ENCODE peak calls at places on chromosomes 5 and 9, in nine cellular contexts. One of them, this sample, is unnamed.

GRCh38 chr5:171850354-171850947 is 64.8 kb downstream of the SMIM23 start:
- DNase-seq in stimulated activated CD8-positive, alpha-beta memory T cell treated with anti-CD3 and anti-CD28 coated beads, Interleukin-2, amount 100 ng/mL, for 1 hour: no peak
- DNase-seq in HTR-8/SVneo: peak; percentile 39
- DNase-seq in kidney tubule cell: no peak
- DNase-seq in mammary epithelial cell: no peak
- DNase-seq in pancreas: no peak
- DNase-seq in NCI-H1417: no peak
- DNase-seq in T follicular helper cell: no peak
- DNase-seq in fibroblast of gingiva: peak; percentile 72
- DNase-seq in this sample: no peak

GRCh38 chr9:71048271-71048670 is 73.2 kb downstream of the TRPM3 start:
- DNase-seq in stimulated activated CD8-positive, alpha-beta memory T cell treated with anti-CD3 and anti-CD28 coated beads, Interleukin-2, amount 100 ng/mL, for 1 hour: no peak
- DNase-seq in mammary epithelial cell: no peak
- DNase-seq in kidney tubule cell: peak; percentile 33
- DNase-seq in T follicular helper cell: no peak
- DNase-seq in pancreas: no peak
- DNase-seq in NCI-H1417: no peak
- DNase-seq in fibroblast of gingiva: no peak
- DNase-seq in HTR-8/SVneo: no peak
- DNase-seq in this sample: no peak

GRCh38 chr9:115668506-115668905 is 485.1 kb upstream of the PAPPA start:
- DNase-seq in T follicular helper cell: no peak
- DNase-seq in stimulated activated CD8-positive, alpha-beta memory T cell treated with anti-CD3 and anti-CD28 coated beads, Interleukin-2, amount 100 ng/mL, for 1 hour: no peak
- DNase-seq in fibroblast of gingiva: peak; percentile 87
- DNase-seq in pancreas: no peak
- DNase-seq in NCI-H1417: no peak
- DNase-seq in mammary epithelial cell: peak; percentile 73
- DNase-seq in kidney tubule cell: peak; percentile 87
- DNase-seq in HTR-8/SVneo: no peak
- DNase-seq in this sample: no peak

GRCh38 chr9:81595887-81596558 is 93.3 kb downstream of the TLE1 start:
- DNase-seq in HTR-8/SVneo: no peak
- DNase-seq in kidney tubule cell: no peak
- DNase-seq in fibroblast of gingiva: no peak
- DNase-seq in pancreas: no peak
- DNase-seq in mammary epithelial cell: no peak
- DNase-seq in NCI-H1417: peak; percentile 69
- DNase-seq in stimulated activated CD8-positive, alpha-beta memory T cell treated with anti-CD3 and anti-CD28 coated beads, Interleukin-2, amount 100 ng/mL, for 1 hour: no peak
- DNase-seq in T follicular helper cell: no peak
- DNase-seq in this sample: no peak

GRCh38 chr5:83388608-83389007 is 82.9 kb upstream of the VCAN start:
- DNase-seq in stimulated activated CD8-positive, alpha-beta memory T cell treated with anti-CD3 and anti-CD28 coated beads, Interleukin-2, amount 100 ng/mL, for 1 hour: no peak
- DNase-seq in fibroblast of gingiva: no peak
- DNase-seq in kidney tubule cell: no peak
- DNase-seq in T follicular helper cell: no peak
- DNase-seq in mammary epithelial cell: no peak
- DNase-seq in pancreas: no peak
- DNase-seq in NCI-H1417: no peak
- DNase-seq in HTR-8/SVneo: no peak
- DNase-seq in this sample: no peak

GRCh38 chr9:72855890-72856523 is 96.8 kb downstream of the ALDH1A1 start:
- DNase-seq in NCI-H1417: no peak
- DNase-seq in mammary epithelial cell: no peak
- DNase-seq in kidney tubule cell: no peak
- DNase-seq in HTR-8/SVneo: no peak
- DNase-seq in pancreas: no peak
- DNase-seq in T follicular helper cell: no peak
- DNase-seq in stimulated activated CD8-positive, alpha-beta memory T cell treated with anti-CD3 and anti-CD28 coated beads, Interleukin-2, amount 100 ng/mL, for 1 hour: no peak
- DNase-seq in fibroblast of gingiva: no peak
- DNase-seq in this sample: no peak

GRCh38 chr9:81028504-81028903 is 660.8 kb downstream of the TLE1 start:
- DNase-seq in HTR-8/SVneo: peak; percentile 50
- DNase-seq in stimulated activated CD8-positive, alpha-beta memory T cell treated with anti-CD3 and anti-CD28 coated beads, Interleukin-2, amount 100 ng/mL, for 1 hour: no peak
- DNase-seq in T follicular helper cell: no peak
- DNase-seq in NCI-H1417: no peak
- DNase-seq in kidney tubule cell: peak; percentile 97
- DNase-seq in pancreas: no peak
- DNase-seq in mammary epithelial cell: peak; percentile 96
- DNase-seq in fibroblast of gingiva: peak; percentile 58
- DNase-seq in this sample: no peak

GRCh38 chr9:83208065-83208850 is 145.3 kb upstream of the RASEF start:
- DNase-seq in T follicular helper cell: no peak
- DNase-seq in mammary epithelial cell: no peak
- DNase-seq in kidney tubule cell: peak; percentile 39
- DNase-seq in HTR-8/SVneo: no peak
- DNase-seq in pancreas: no peak
- DNase-seq in NCI-H1417: no peak
- DNase-seq in stimulated activated CD8-positive, alpha-beta memory T cell treated with anti-CD3 and anti-CD28 coated beads, Interleukin-2, amount 100 ng/mL, for 1 hour: no peak
- DNase-seq in fibroblast of gingiva: no peak
- DNase-seq in this sample: no peak

GRCh38 chr5:139749242-139749641 is 46.4 kb upstream of the PSD2 start:
- DNase-seq in HTR-8/SVneo: no peak
- DNase-seq in kidney tubule cell: peak; percentile 30
- DNase-seq in pancreas: no peak
- DNase-seq in stimulated activated CD8-positive, alpha-beta memory T cell treated with anti-CD3 and anti-CD28 coated beads, Interleukin-2, amount 100 ng/mL, for 1 hour: no peak
- DNase-seq in T follicular helper cell: no peak
- DNase-seq in fibroblast of gingiva: no peak
- DNase-seq in mammary epithelial cell: no peak
- DNase-seq in NCI-H1417: no peak
- DNase-seq in this sample: no peak

GRCh38 chr5:124858612-124859011 is 112.2 kb upstream of the ZNF608 start:
- DNase-seq in T follicular helper cell: no peak
- DNase-seq in fibroblast of gingiva: peak; percentile 39
- DNase-seq in HTR-8/SVneo: no peak
- DNase-seq in pancreas: no peak
- DNase-seq in mammary epithelial cell: no peak
- DNase-seq in NCI-H1417: no peak
- DNase-seq in kidney tubule cell: no peak
- DNase-seq in stimulated activated CD8-positive, alpha-beta memory T cell treated with anti-CD3 and anti-CD28 coated beads, Interleukin-2, amount 100 ng/mL, for 1 hour: no peak
- DNase-seq in this sample: no peak

GRCh38 chr5:148952097-148952828 is 110.6 kb downstream of the SH3TC2 start:
- DNase-seq in NCI-H1417: no peak
- DNase-seq in fibroblast of gingiva: no peak
- DNase-seq in T follicular helper cell: no peak
- DNase-seq in mammary epithelial cell: no peak
- DNase-seq in stimulated activated CD8-positive, alpha-beta memory T cell treated with anti-CD3 and anti-CD28 coated beads, Interleukin-2, amount 100 ng/mL, for 1 hour: no peak
- DNase-seq in HTR-8/SVneo: no peak
- DNase-seq in pancreas: no peak
- DNase-seq in kidney tubule cell: no peak
- DNase-seq in this sample: no peak

GRCh38 chr5:1707467-1707866 is 92.2 kb downstream of the MRPL36 start:
- DNase-seq in HTR-8/SVneo: no peak
- DNase-seq in mammary epithelial cell: no peak
- DNase-seq in kidney tubule cell: no peak
- DNase-seq in fibroblast of gingiva: no peak
- DNase-seq in NCI-H1417: no peak
- DNase-seq in stimulated activated CD8-positive, alpha-beta memory T cell treated with anti-CD3 and anti-CD28 coated beads, Interleukin-2, amount 100 ng/mL, for 1 hour: no peak
- DNase-seq in pancreas: no peak
- DNase-seq in T follicular helper cell: no peak
- DNase-seq in this sample: no peak

GRCh38 chr5:140550147-140551079 is 3.0 kb downstream of the EIF4EBP3 start:
- DNase-seq in T follicular helper cell: no peak
- DNase-seq in mammary epithelial cell: no peak
- DNase-seq in fibroblast of gingiva: no peak
- DNase-seq in HTR-8/SVneo: no peak
- DNase-seq in pancreas: no peak
- DNase-seq in NCI-H1417: no peak
- DNase-seq in stimulated activated CD8-positive, alpha-beta memory T cell treated with anti-CD3 and anti-CD28 coated beads, Interleukin-2, amount 100 ng/mL, for 1 hour: no peak
- DNase-seq in kidney tubule cell: no peak
- DNase-seq in this sample: no peak

GRCh38 chr5:90398726-90399125 is 10.8 kb downstream of the CETN3 start:
- DNase-seq in T follicular helper cell: no peak
- DNase-seq in mammary epithelial cell: no peak
- DNase-seq in HTR-8/SVneo: no peak
- DNase-seq in fibroblast of gingiva: no peak
- DNase-seq in kidney tubule cell: no peak
- DNase-seq in stimulated activated CD8-positive, alpha-beta memory T cell treated with anti-CD3 and anti-CD28 coated beads, Interleukin-2, amount 100 ng/mL, for 1 hour: no peak
- DNase-seq in NCI-H1417: no peak
- DNase-seq in pancreas: no peak
- DNase-seq in this sample: no peak

GRCh38 chr5:119074419-119074818 is 3.5 kb downstream of the DMXL1 start:
- DNase-seq in mammary epithelial cell: no peak
- DNase-seq in stimulated activated CD8-positive, alpha-beta memory T cell treated with anti-CD3 and anti-CD28 coated beads, Interleukin-2, amount 100 ng/mL, for 1 hour: no peak
- DNase-seq in NCI-H1417: no peak
- DNase-seq in kidney tubule cell: no peak
- DNase-seq in pancreas: no peak
- DNase-seq in T follicular helper cell: no peak
- DNase-seq in fibroblast of gingiva: no peak
- DNase-seq in HTR-8/SVneo: no peak
- DNase-seq in this sample: no peak

GRCh38 chr5:60959156-60959555 is 14.2 kb downstream of the NDUFAF2 start:
- DNase-seq in stimulated activated CD8-positive, alpha-beta memory T cell treated with anti-CD3 and anti-CD28 coated beads, Interleukin-2, amount 100 ng/mL, for 1 hour: no peak
- DNase-seq in pancreas: no peak
- DNase-seq in HTR-8/SVneo: peak; percentile 9
- DNase-seq in T follicular helper cell: no peak
- DNase-seq in kidney tubule cell: peak; percentile 33
- DNase-seq in mammary epithelial cell: peak; percentile 14
- DNase-seq in NCI-H1417: no peak
- DNase-seq in fibroblast of gingiva: no peak
- DNase-seq in this sample: no peak

GRCh38 chr9:91047993-91048607 is 246.5 kb downstream of the SYK start:
- DNase-seq in T follicular helper cell: no peak
- DNase-seq in mammary epithelial cell: peak; percentile 74
- DNase-seq in HTR-8/SVneo: no peak
- DNase-seq in pancreas: no peak
- DNase-seq in NCI-H1417: no peak
- DNase-seq in kidney tubule cell: peak; percentile 92
- DNase-seq in fibroblast of gingiva: peak; percentile 91
- DNase-seq in stimulated activated CD8-positive, alpha-beta memory T cell treated with anti-CD3 and anti-CD28 coated beads, Interleukin-2, amount 100 ng/mL, for 1 hour: no peak
- DNase-seq in this sample: no peak

GRCh38 chr9:99057665-99058625 is 47.0 kb upstream of the TGFBR1 start:
- DNase-seq in HTR-8/SVneo: no peak
- DNase-seq in mammary epithelial cell: peak; percentile 84
- DNase-seq in T follicular helper cell: peak; percentile 56
- DNase-seq in stimulated activated CD8-positive, alpha-beta memory T cell treated with anti-CD3 and anti-CD28 coated beads, Interleukin-2, amount 100 ng/mL, for 1 hour: peak; percentile 42
- DNase-seq in fibroblast of gingiva: no peak
- DNase-seq in kidney tubule cell: peak; percentile 75
- DNase-seq in NCI-H1417: no peak
- DNase-seq in pancreas: no peak
- DNase-seq in this sample: peak; percentile 39

GRCh38 chr5:177303925-177304391 is 359 bp downstream of the PRELID1 start:
- DNase-seq in NCI-H1417: no peak
- DNase-seq in fibroblast of gingiva: no peak
- DNase-seq in pancreas: no peak
- DNase-seq in stimulated activated CD8-positive, alpha-beta memory T cell treated with anti-CD3 and anti-CD28 coated beads, Interleukin-2, amount 100 ng/mL, for 1 hour: no peak
- DNase-seq in T follicular helper cell: no peak
- DNase-seq in mammary epithelial cell: no peak
- DNase-seq in HTR-8/SVneo: no peak
- DNase-seq in kidney tubule cell: peak; percentile 17
- DNase-seq in this sample: no peak

GRCh38 chr9:116476002-116476401 is 211.1 kb upstream of the TRIM32 start:
- DNase-seq in kidney tubule cell: no peak
- DNase-seq in pancreas: no peak
- DNase-seq in HTR-8/SVneo: no peak
- DNase-seq in NCI-H1417: no peak
- DNase-seq in fibroblast of gingiva: no peak
- DNase-seq in mammary epithelial cell: no peak
- DNase-seq in T follicular helper cell: no peak
- DNase-seq in stimulated activated CD8-positive, alpha-beta memory T cell treated with anti-CD3 and anti-CD28 coated beads, Interleukin-2, amount 100 ng/mL, for 1 hour: no peak
- DNase-seq in this sample: no peak

GRCh38 chr9:133060417-133060841 is 1.4 kb upstream of the CEL start:
- DNase-seq in HTR-8/SVneo: no peak
- DNase-seq in fibroblast of gingiva: no peak
- DNase-seq in mammary epithelial cell: no peak
- DNase-seq in kidney tubule cell: no peak
- DNase-seq in NCI-H1417: peak; percentile 65
- DNase-seq in pancreas: no peak
- DNase-seq in stimulated activated CD8-positive, alpha-beta memory T cell treated with anti-CD3 and anti-CD28 coated beads, Interleukin-2, amount 100 ng/mL, for 1 hour: no peak
- DNase-seq in T follicular helper cell: no peak
- DNase-seq in this sample: no peak

GRCh38 chr5:81750308-81751008 is 439 bp downstream of the SSBP2 start:
- DNase-seq in stimulated activated CD8-positive, alpha-beta memory T cell treated with anti-CD3 and anti-CD28 coated beads, Interleukin-2, amount 100 ng/mL, for 1 hour: no peak
- DNase-seq in T follicular helper cell: peak; percentile 4
- DNase-seq in HTR-8/SVneo: no peak
- DNase-seq in fibroblast of gingiva: no peak
- DNase-seq in pancreas: no peak
- DNase-seq in NCI-H1417: peak; percentile 48
- DNase-seq in kidney tubule cell: peak; percentile 24
- DNase-seq in mammary epithelial cell: no peak
- DNase-seq in this sample: peak; percentile 15

GRCh38 chr5:19987594-19988345 is at the start of gene CDH18:
- DNase-seq in pancreas: peak; percentile 61
- DNase-seq in fibroblast of gingiva: peak; percentile 9
- DNase-seq in NCI-H1417: peak; percentile 77
- DNase-seq in mammary epithelial cell: peak; percentile 79
- DNase-seq in stimulated activated CD8-positive, alpha-beta memory T cell treated with anti-CD3 and anti-CD28 coated beads, Interleukin-2, amount 100 ng/mL, for 1 hour: no peak
- DNase-seq in kidney tubule cell: peak; percentile 52
- DNase-seq in HTR-8/SVneo: peak; percentile 90
- DNase-seq in T follicular helper cell: no peak
- DNase-seq in this sample: no peak

GRCh38 chr5:113488645-113489184 is 462 bp upstream of the MCC start:
- DNase-seq in stimulated activated CD8-positive, alpha-beta memory T cell treated with anti-CD3 and anti-CD28 coated beads, Interleukin-2, amount 100 ng/mL, for 1 hour: no peak
- DNase-seq in HTR-8/SVneo: no peak
- DNase-seq in fibroblast of gingiva: no peak
- DNase-seq in mammary epithelial cell: no peak
- DNase-seq in pancreas: no peak
- DNase-seq in kidney tubule cell: no peak
- DNase-seq in NCI-H1417: no peak
- DNase-seq in T follicular helper cell: no peak
- DNase-seq in this sample: no peak

GRCh38 chr5:142012792-142013388 is at the start of gene GNPDA1:
- DNase-seq in T follicular helper cell: peak; percentile 48
- DNase-seq in HTR-8/SVneo: peak; percentile 85
- DNase-seq in kidney tubule cell: peak; percentile 90
- DNase-seq in mammary epithelial cell: peak; percentile 71
- DNase-seq in fibroblast of gingiva: peak; percentile 74
- DNase-seq in stimulated activated CD8-positive, alpha-beta memory T cell treated with anti-CD3 and anti-CD28 coated beads, Interleukin-2, amount 100 ng/mL, for 1 hour: peak; percentile 45
- DNase-seq in pancreas: peak; percentile 88
- DNase-seq in NCI-H1417: peak; percentile 66
- DNase-seq in this sample: peak; percentile 62

GRCh38 chr5:31237159-31237558 is 43.7 kb downstream of the CDH6 start:
- DNase-seq in mammary epithelial cell: no peak
- DNase-seq in stimulated activated CD8-positive, alpha-beta memory T cell treated with anti-CD3 and anti-CD28 coated beads, Interleukin-2, amount 100 ng/mL, for 1 hour: no peak
- DNase-seq in T follicular helper cell: no peak
- DNase-seq in kidney tubule cell: no peak
- DNase-seq in HTR-8/SVneo: no peak
- DNase-seq in fibroblast of gingiva: no peak
- DNase-seq in pancreas: no peak
- DNase-seq in NCI-H1417: peak; percentile 14
- DNase-seq in this sample: no peak

GRCh38 chr9:126125577-126125976 is 201.1 kb upstream of the MVB12B start:
- DNase-seq in mammary epithelial cell: no peak
- DNase-seq in T follicular helper cell: no peak
- DNase-seq in NCI-H1417: no peak
- DNase-seq in fibroblast of gingiva: no peak
- DNase-seq in stimulated activated CD8-positive, alpha-beta memory T cell treated with anti-CD3 and anti-CD28 coated beads, Interleukin-2, amount 100 ng/mL, for 1 hour: no peak
- DNase-seq in kidney tubule cell: no peak
- DNase-seq in pancreas: no peak
- DNase-seq in HTR-8/SVneo: no peak
- DNase-seq in this sample: no peak

This sample was measured in activated T-helper 1 cell treated with Interleukin-2 at 50 U/mL for 16 hours.